ENCODE peak calls at places on chromosome 12, in ten cellular contexts. P, E, Q, H, I, D, Z, L, N and W are unnamed samples.

GRCh38 chr12:30806989-30807694 is 52.4 kb upstream of the CAPRIN2 start:
- DNase-seq in D (no peak), E (no peak), Q (peak), N (no peak), Z (no peak), P (no peak), I (peak), L (no peak), H (no peak), W (no peak)

GRCh38 chr12:54603872-54604271 is 15.4 kb upstream of the PPP1R1A start:
- DNase-seq in I (no peak), H (no peak), L (no peak), Z (no peak), D (no peak), N (no peak), E (no peak), Q (no peak), P (no peak), W (no peak)

GRCh38 chr12:43338848-43339526 is 213.0 kb downstream of the ADAMTS20 start:
- DNase-seq in Q (no peak), L (peak), H (no peak), N (no peak), P (no peak), E (no peak), D (no peak), Z (peak), I (peak), W (no peak)

GRCh38 chr12:77746108-77746507 is 84.6 kb upstream of the NAV3 start:
- DNase-seq in N (no peak), H (no peak), D (no peak), L (peak), Q (no peak), P (no peak), I (peak), Z (no peak), E (peak), W (no peak)

GRCh38 chr12:32918890-32919791 is 22.6 kb upstream of the PKP2 start:
- DNase-seq in H (no peak), Z (no peak), I (peak), E (no peak), N (no peak), L (no peak), P (no peak), D (no peak), Q (no peak), W (no peak)

GRCh38 chr12:58395470-58395869 is 454.1 kb downstream of the ATP23 start:
- DNase-seq in Q (no peak), Z (no peak), N (no peak), L (no peak), I (no peak), D (no peak), E (no peak), P (no peak), H (peak), W (no peak)

GRCh38 chr12:65156366-65156831 is 13.0 kb upstream of the LEMD3 start:
- DNase-seq in N (no peak), P (no peak), Z (no peak), I (no peak), Q (no peak), E (no peak), L (peak), D (no peak), H (no peak), W (no peak)

GRCh38 chr12:50932787-50933280 is 19.5 kb upstream of the HIGD1C start:
- DNase-seq in Z (no peak), D (no peak), Q (no peak), P (no peak), N (no peak), I (no peak), E (no peak), H (no peak), L (no peak), W (no peak)

GRCh38 chr12:107504503-107504885 is 181.1 kb upstream of the PWP1 start:
- DNase-seq in P (no peak), N (no peak), Q (no peak), Z (no peak), I (no peak), E (no peak), H (no peak), L (no peak), D (no peak), W (no peak)

GRCh38 chr12:110937104-110937641 is 16.8 kb upstream of the MYL2 start:
- DNase-seq in L (peak), H (peak), D (peak), E (no peak), P (no peak), Q (no peak), N (peak), Z (peak), I (peak), W (peak)

GRCh38 chr12:49962861-49963765 is 1.4 kb downstream of the AQP5 start:
- DNase-seq in Z (peak), P (no peak), H (peak), N (no peak), L (no peak), I (no peak), D (peak), E (no peak), Q (no peak), W (no peak)

GRCh38 chr12:1117371-1117770 is 126.3 kb downstream of the ERC1 start:
- DNase-seq in D (no peak), H (no peak), I (peak), L (no peak), N (no peak), P (no peak), Q (no peak), E (no peak), Z (no peak), W (no peak)

GRCh38 chr12:3644103-3644502 is 108.8 kb downstream of the CRACR2A start:
- DNase-seq in H (no peak), L (no peak), D (no peak), P (no peak), N (no peak), E (no peak), I (no peak), Z (no peak), Q (no peak), W (no peak)

GRCh38 chr12:121637231-121637914 is 11.0 kb downstream of the ORAI1 start:
- DNase-seq in N (peak), H (no peak), Z (no peak), Q (no peak), D (peak), P (no peak), E (no peak), I (no peak), L (peak), W (peak)

GRCh38 chr12:597926-598568 is 65.2 kb downstream of the NINJ2 start:
- DNase-seq in H (no peak), Q (no peak), Z (no peak), N (no peak), D (no peak), L (no peak), E (no peak), P (no peak), I (no peak), W (no peak)

GRCh38 chr12:76010732-76011458 is 20.7 kb downstream of the PHLDA1 start:
- DNase-seq in D (no peak), L (no peak), Z (no peak), N (no peak), H (no peak), Q (no peak), P (no peak), E (no peak), I (peak), W (no peak)

GRCh38 chr12:121438207-121438606 is 38.3 kb downstream of the RNF34 start:
- DNase-seq in H (no peak), D (no peak), Z (no peak), I (no peak), N (no peak), P (no peak), L (no peak), Q (no peak), E (no peak), W (no peak)

GRCh38 chr12:101086490-101086889 is 123.5 kb downstream of the SLC5A8 start:
- DNase-seq in P (no peak), E (no peak), H (no peak), D (no peak), N (no peak), L (no peak), Q (no peak), I (peak), Z (no peak), W (no peak)

GRCh38 chr12:108850854-108851573 is 6.4 kb downstream of the SSH1 start:
- DNase-seq in E (no peak), I (peak), N (peak), D (no peak), Z (peak), H (no peak), P (no peak), Q (peak), L (peak), W (no peak)
- TF ChIP-seq CTCF in E (peak), I (peak), N (no peak), D (no peak), Z (peak), H (no peak), P (no peak), Q (no peak), L (peak), W (no peak)

GRCh38 chr12:24631691-24632090 is 317.2 kb downstream of the BCAT1 start:
- DNase-seq in E (no peak), N (no peak), Z (no peak), Q (no peak), I (no peak), L (no peak), D (no peak), P (no peak), H (no peak), W (no peak)

GRCh38 chr12:24625103-24625502 is 323.8 kb downstream of the BCAT1 start:
- DNase-seq in Z (no peak), H (no peak), D (no peak), I (no peak), P (no peak), E (no peak), Q (no peak), L (no peak), N (no peak), W (no peak)

GRCh38 chr12:24630446-24630845 is 318.5 kb downstream of the BCAT1 start:
- DNase-seq in L (no peak), P (no peak), N (no peak), I (peak), E (no peak), H (no peak), Q (no peak), Z (no peak), D (no peak), W (no peak)
- TF ChIP-seq CTCF in L (no peak), P (no peak), N (no peak), I (peak), E (peak), H (no peak), Q (no peak), Z (no peak), D (no peak), W (no peak)

DNA sequence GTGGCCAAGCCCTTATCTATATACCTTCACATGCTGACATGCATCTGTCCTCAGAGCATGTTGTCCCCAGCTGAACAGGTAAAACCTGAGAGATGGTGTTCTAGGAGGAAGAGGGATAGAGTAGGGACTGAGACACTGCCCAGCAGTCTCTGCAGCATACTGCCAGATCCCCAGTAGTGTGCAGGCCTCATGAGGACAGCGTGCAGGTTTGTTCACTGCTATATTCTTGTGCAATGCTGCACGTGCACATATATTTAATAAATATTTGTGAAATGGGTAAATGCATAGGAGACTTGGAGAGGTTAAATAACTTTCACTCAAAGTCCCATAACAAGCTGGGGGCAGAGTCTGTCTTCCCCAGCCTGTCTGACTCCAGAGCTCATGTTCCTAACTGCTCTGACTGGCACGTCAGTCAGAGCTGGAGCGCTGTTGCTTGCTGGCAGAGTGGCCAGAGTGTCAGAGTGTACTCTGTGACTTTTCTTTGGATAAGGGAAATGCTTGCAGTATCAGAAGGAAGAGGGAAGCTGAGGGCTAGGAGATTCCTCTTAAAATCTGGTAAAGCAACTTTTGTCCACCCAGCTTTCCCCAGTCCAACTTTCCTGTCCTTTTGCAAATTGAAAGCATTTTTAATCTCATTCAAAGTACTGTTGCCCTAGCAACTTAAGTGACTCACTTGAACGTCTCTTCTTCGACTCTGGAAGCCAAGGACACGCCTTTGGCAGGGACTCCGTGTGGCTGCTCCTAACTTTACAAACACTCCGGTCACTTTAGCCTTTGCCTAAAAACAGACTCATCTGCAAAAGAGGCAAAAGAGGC is 14.9 kb upstream of the POLR3B start:
- DNase-seq in P (no peak), D (peak), E (no peak), Q (peak), H (no peak), N (no peak), Z (peak), L (no peak), I (peak), W (no peak)
- TF ChIP-seq CTCF in P (no peak), D (no peak), E (no peak), Q (no peak), H (no peak), N (no peak), Z (no peak), L (no peak), I (no peak), W (no peak)

DNA sequence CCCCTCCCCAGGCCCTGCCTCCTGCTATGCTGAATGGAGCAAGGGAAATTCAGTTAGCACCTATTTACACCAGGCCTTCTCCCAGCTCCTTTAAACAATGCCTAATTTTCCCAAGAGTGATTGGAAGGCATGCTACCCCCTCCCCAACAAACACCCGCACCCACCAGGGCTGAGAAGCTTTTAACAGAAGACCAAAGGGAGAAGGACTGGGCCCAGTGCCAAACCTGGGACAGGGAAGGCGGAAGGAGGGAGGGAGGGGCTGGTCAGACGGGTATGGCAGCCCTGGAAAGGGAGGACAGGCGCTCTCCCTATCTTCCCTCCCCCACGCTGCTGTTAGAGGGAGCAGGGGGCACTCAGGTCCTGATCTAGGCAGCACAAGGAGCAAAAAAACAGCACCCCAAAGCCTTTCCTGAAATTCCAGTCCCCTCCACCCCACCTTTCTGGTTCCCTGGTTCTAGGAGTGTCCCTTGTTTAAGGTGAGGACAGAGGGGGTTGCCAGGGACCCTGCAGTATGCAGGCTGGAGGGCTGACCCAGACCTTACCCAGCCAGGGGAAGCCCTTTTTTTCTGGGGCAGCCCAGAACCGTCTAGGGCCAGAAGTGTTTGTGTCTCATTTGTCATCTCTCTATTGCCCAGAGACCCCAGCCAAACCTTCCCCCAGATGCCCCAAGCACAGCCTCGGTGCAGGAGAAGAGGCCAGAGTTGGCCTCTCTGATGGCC is 2.4 kb upstream of the KRT8 start:
- DNase-seq in Q (peak), E (no peak), Z (peak), L (no peak), N (no peak), D (peak), H (no peak), I (no peak), P (no peak), W (no peak)
- TF ChIP-seq CTCF in Q (no peak), E (no peak), Z (no peak), L (no peak), N (no peak), D (no peak), H (no peak), I (no peak), P (no peak), W (no peak)

DNA sequence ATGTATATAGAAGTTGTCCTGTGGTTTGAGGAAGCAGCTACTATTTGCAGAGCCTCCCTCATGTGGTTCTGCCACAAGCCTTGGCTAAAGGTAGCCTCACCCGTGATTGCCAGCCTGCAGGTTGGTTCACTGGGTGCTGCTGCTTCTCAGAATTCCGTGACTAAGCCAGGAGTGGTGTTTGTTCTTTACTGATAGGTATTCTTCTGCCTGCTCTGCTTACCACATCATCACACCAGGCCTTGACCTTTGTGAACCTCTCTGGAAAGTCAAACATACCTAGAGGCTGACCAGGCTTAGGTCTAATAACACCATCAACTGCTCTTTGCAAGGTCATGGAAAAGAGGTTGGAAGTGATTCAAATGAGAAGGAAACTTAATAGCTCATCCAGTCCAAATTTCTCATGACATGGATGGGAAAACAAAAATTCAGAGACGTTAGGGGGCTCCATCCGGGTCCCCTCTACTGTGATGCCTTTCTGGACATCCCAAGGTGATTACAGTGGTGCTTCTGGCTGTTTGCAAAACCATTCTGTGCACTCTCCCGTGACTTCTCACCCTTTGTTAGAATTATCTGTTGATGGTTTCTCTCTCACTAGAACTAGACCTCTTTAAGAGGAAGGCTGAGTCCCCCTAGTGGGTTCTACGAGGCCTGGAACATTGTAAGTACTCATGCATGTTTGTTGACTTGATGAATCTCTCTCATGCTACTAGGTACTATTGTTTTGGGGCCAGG is 8.5 kb upstream of the SOCS2 start:
- DNase-seq in I (peak), Q (no peak), L (no peak), P (no peak), H (no peak), D (no peak), Z (peak), N (no peak), E (no peak), W (no peak)
- TF ChIP-seq CTCF in I (peak), Q (no peak), L (peak), P (no peak), H (no peak), D (no peak), Z (peak), N (no peak), E (peak), W (no peak)